ENCODE peak calls at places on chromosomes 7 and 10, in eight cellular contexts. G is astrocyte; K is neuronal stem cell; E is neural progenitor cell; A is CD4-positive, CD25-positive, alpha-beta regulatory T cell; V is stomach; L is body of pancreas; U is cardiac muscle cell. N is an unnamed sample. For H3K4me1, the result is how much of the 10 kb centered on the place peaks cover.

GRCh38 chr7:1725199-1725701 is 55.2 kb downstream of the ELFN1 start:
- DNase-seq in V (peak), U (peak), A (no peak), E (peak), K (no peak), L (peak), G (peak), N (peak)

GRCh38 chr10:110363572-110364411 is 59.1 kb upstream of the SMNDC1 start:
- DNase-seq in G (no peak), L (peak), U (no peak), E (peak), A (no peak), V (no peak), K (no peak), N (no peak)

GRCh38 chr7:149067869-149068268 is 22.6 kb downstream of the ZNF786 start:
- DNase-seq in L (no peak), G (no peak), V (no peak), K (no peak), A (no peak), U (no peak), E (no peak), N (no peak)

GRCh38 chr7:84686373-84686772 is 491.8 kb upstream of the SEMA3A start:
- DNase-seq in E (no peak), V (no peak), K (no peak), A (no peak), G (peak), U (no peak), L (no peak), N (no peak)

GRCh38 chr7:157727964-157728615 is 391.3 kb downstream of the DNAJB6 start:
- DNase-seq in V (no peak), G (no peak), U (no peak), A (no peak), L (no peak), E (no peak), K (no peak), N (no peak)

GRCh38 chr7:101696-102376 is 90.5 kb upstream of the FAM20C start:
- DNase-seq in U (no peak), K (no peak), E (no peak), V (peak), A (no peak), G (peak), L (no peak), N (no peak)

GRCh38 chr7:143374556-143374955 is 6.6 kb upstream of the ZYX start:
- DNase-seq in K (no peak), A (no peak), L (no peak), E (no peak), V (no peak), U (no peak), G (no peak), N (no peak)

GRCh38 chr10:128898133-128898915 is 568.7 kb upstream of the MGMT start:
- DNase-seq in K (no peak), L (no peak), A (no peak), V (no peak), U (no peak), E (peak), G (no peak), N (no peak)

GRCh38 chr10:119406888-119407777 is 135.4 kb downstream of the RGS10 start:
- DNase-seq in K (no peak), E (no peak), A (no peak), U (no peak), G (no peak), L (no peak), V (no peak), N (no peak)

GRCh38 chr10:119405505-119405807 is 137.1 kb downstream of the RGS10 start:
- DNase-seq in G (no peak), K (no peak), E (no peak), A (no peak), U (no peak), L (no peak), V (no peak), N (no peak)

GRCh38 chr10:119408072-119408471 is 134.4 kb downstream of the RGS10 start:
- DNase-seq in A (no peak), G (no peak), E (no peak), L (no peak), U (no peak), V (no peak), K (no peak), N (no peak)

GRCh38 chr10:119404719-119405504 is 137.6 kb downstream of the RGS10 start:
- DNase-seq in U (no peak), K (no peak), G (no peak), A (no peak), V (no peak), L (no peak), E (peak), N (no peak)

DNA sequence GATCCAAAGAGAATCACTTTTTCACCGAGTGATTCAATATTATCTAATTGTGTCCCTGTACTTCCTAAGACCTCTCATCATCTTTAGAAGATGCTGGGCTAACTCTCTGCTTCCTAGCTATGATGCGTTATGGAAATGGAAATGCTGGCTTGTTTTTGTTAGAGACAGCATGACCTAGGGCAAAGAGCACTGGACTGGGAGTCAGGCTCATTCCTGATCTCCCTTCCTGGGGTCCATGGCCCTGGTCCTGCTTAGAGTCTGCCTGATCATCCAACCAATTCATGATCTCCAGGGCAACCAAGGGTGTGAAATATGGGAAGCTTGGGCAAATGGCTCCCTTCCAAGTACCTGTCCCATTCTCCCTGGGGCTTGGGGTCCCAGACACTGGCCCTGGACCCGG is 136.4 kb downstream of the RGS10 start:
- DNase-seq in U (no peak), A (no peak), E (no peak), V (no peak), G (no peak), L (no peak), K (no peak), N (no peak)
- H3K27ac ChIP-seq in U (no peak), A (no peak), E (no peak), V (peak), G (no peak), L (no peak), K (no peak), N (peak)

GRCh38 chr10:62083413-62083794 is 181.9 kb downstream of the ARID5B start:
- DNase-seq in V (no peak), K (no peak), G (peak), E (no peak), A (peak), L (no peak), U (no peak), N (no peak)
- H3K4me1 ChIP-seq in V (half or more), K (under half), G (under half), E (under half), A (half or more), L (under half), U (under half), N (half or more)

GRCh38 chr7:2826806-2827205 is 17.3 kb downstream of the GNA12 start:
- DNase-seq in L (no peak), E (no peak), V (no peak), U (no peak), G (no peak), A (no peak), K (no peak), N (no peak)

GRCh38 chr7:2832441-2832840 is 11.7 kb downstream of the GNA12 start:
- DNase-seq in V (no peak), U (no peak), G (no peak), A (no peak), K (no peak), E (no peak), L (no peak), N (no peak)

GRCh38 chr7:2829040-2829439 is 15.1 kb downstream of the GNA12 start:
- DNase-seq in A (no peak), G (no peak), L (no peak), E (no peak), U (no peak), V (no peak), K (no peak), N (no peak)

GRCh38 chr7:2833087-2833910 is 10.8 kb downstream of the GNA12 start:
- DNase-seq in U (no peak), L (no peak), E (no peak), V (no peak), K (no peak), A (no peak), G (no peak), N (no peak)

DNA sequence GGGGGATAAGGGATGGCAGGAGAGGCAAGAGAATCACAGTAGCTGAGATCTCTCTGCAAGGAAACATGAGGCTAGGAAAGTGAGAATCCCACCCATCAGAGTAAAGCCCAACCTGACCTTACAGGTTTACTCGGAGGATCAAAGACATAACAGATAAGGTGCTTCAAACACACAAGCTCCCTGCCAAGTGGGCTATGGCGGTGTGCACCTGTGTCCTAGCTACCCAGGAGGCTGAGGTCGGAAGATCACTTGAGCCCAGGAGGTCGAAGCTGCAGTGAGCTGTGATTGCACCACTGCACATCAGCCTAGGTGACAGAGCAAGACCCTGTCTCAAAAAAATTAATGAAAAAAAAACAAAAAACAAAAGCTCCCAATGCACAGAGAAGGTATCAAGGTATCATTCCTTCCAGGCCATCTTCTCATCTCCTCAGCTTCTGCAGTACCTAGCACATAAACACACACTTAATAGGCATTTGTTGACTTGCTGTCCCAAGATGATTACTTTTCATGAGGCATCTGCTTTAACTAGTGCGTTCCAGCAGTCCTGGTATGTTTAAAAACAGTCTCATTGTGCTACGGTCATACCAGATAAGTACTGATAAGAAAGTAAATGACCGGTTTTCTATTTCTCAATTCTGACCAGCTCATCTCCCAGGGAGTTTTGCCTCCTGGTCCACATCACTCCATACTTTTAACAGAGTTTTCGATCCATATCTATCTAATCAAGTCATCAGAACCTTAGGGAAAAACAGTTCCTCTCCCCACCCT is 13.3 kb downstream of the GNA12 start:
- DNase-seq in L (no peak), V (no peak), U (no peak), G (peak), A (no peak), E (no peak), K (no peak), N (no peak)
- H3K27ac ChIP-seq in L (no peak), V (no peak), U (no peak), G (no peak), A (no peak), E (no peak), K (no peak), N (no peak)

GRCh38 chr7:74029094-74029785 is 1.3 kb downstream of the ELN start:
- DNase-seq in G (no peak), V (no peak), E (no peak), U (no peak), K (no peak), L (peak), A (no peak), N (no peak)

GRCh38 chr7:74027124-74027682 is 770 bp upstream of the ELN start:
- DNase-seq in G (no peak), U (no peak), L (peak), K (no peak), V (no peak), E (no peak), A (no peak), N (no peak)

GRCh38 chr7:74028321-74028812 is 394 bp downstream of the ELN start:
- DNase-seq in G (no peak), A (no peak), K (no peak), U (no peak), V (no peak), E (no peak), L (peak), N (no peak)

GRCh38 chr7:74026406-74027123 is 1.4 kb upstream of the ELN start:
- DNase-seq in V (peak), E (peak), G (no peak), A (peak), U (peak), K (peak), L (peak), N (peak)

DNA sequence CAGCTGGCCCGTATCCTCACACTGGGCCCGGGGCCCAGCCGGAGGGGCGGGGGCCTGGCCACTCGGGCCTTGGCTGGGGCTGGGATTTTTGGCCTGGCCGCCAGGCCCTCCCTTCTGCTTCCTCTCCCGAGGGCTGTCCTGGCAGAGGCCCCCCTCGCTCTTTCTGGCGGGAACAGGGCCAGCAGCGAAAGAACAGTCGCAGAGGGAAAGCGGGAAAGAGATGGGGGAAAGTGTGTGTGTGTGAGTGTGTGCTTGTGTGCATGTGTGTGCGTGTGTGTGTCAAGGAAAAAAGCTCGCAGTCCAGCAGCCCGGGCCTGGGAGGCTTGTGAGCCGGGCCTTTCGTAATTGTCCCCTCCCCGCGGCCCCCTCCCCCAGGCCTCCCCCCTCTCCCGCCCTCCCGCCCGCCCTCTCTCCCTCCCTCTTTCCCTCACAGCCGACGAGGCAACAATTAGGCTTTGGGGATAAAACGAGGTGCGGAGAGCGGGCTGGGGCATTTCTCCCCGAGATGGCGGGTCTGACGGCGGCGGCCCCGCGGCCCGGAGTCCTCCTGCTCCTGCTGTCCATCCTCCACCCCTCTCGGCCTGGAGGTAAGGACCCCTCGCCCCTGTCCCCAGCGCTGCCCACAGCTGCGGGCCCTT is at the start of gene ELN:
- DNase-seq in E (peak), L (peak), G (peak), U (no peak), K (no peak), A (no peak), V (peak), N (peak)
- H3K4me1 ChIP-seq in E (under half), L (under half), G (under half), U (under half), K (under half), A (under half), V (half or more), N (under half)

GRCh38 chr10:70536196-70536920 is 57.8 kb downstream of the PALD1 start:
- DNase-seq in G (no peak), E (peak), K (no peak), A (no peak), L (no peak), U (no peak), V (no peak), N (no peak)
- H3K27ac ChIP-seq in G (no peak), E (peak), K (no peak), A (no peak), L (no peak), U (no peak), V (no peak), N (no peak)

DNA sequence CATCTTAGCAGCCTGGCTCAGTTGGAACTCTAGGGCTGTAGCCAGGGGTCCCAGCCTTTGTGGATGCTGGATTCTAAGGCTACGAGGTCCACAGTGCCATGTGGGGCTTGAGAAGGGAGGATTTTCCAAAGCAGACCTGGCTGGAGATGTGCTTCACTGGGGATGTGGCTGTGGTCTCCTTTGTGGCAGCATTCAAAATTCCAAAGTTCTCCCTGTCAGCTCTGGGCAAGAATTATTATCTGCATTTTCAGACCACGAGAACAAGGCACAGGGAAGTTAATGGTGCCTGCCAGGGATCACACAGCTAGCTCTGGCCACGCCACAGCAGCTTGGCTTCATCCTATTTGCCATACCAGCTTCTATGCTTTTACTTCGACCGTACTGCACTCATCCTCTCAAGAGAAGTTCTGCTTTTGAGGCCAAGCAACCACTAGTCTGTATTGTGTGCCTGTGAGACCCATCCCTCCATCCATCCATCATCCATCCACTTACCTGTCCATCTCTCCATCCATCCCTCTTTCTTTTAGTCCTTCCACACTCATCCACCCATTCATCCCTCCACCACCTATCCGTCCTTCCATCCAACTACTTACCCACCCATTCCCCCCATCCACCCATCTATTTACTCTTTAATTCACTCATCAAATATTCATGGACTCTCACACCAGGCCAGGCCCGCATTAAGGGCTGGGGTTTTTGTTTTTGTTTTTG is 71.5 kb downstream of the ZMIZ1 start:
- DNase-seq in V (no peak), G (peak), L (no peak), A (no peak), K (no peak), U (no peak), E (no peak), N (no peak)
- H3K4me1 ChIP-seq in V (half or more), G (half or more), L (under half), A (under half), K (under half), U (half or more), E (half or more), N (half or more)

DNA sequence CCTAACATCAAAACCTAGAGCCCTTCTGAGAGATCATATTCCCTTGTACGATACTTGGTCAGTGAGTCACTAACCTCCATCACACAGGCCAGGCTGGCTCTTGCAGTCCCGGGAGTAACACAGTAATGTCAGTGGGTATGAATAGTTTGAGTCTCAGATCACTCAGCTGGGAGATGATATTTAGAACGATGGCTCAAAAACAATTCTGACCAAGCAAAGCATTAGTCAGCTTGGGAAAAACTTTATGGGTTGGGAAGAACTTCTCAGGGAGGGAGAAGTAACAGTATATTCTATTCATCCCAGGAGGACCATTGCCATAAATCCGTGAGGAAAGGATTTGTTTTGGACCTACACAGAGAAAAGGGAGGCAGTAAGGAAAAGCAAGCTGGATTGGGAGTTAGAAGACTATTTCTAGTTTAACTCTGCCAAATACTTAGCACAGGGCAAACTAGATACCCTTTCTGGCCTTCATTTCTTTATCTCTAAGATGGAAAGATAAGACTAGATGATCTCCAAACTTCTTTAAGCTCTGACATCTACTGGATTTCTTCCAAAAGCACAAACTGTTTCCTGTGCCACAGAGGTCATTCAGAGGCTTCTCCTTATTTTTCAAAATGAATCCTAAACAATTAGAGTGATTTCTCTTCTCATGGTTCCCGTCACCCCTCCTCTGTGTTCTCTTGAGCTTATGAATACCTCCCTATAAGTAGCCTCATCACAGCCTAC is 179.2 kb downstream of the REEP3 start:
- DNase-seq in U (no peak), L (peak), A (no peak), E (no peak), V (no peak), K (no peak), G (peak), N (peak)
- H3K27ac ChIP-seq in U (peak), L (peak), A (no peak), E (no peak), V (peak), K (no peak), G (peak), N (peak)

GRCh38 chr10:92693534-92693893 is 3.8 kb downstream of the HHEX start:
- DNase-seq in A (no peak), U (no peak), G (no peak), E (no peak), L (no peak), V (no peak), K (no peak), N (no peak)

GRCh38 chr10:92696606-92697383 is 7.0 kb downstream of the HHEX start:
- DNase-seq in K (no peak), G (no peak), L (peak), V (no peak), U (no peak), A (no peak), E (peak), N (no peak)

GRCh38 chr10:92692697-92693533 is 3.2 kb downstream of the HHEX start:
- DNase-seq in G (no peak), L (no peak), K (peak), A (no peak), V (no peak), U (peak), E (no peak), N (no peak)

GRCh38 chr10:92697663-92698511 is 8.1 kb downstream of the HHEX start:
- DNase-seq in A (no peak), K (no peak), G (no peak), L (no peak), E (no peak), U (no peak), V (no peak), N (no peak)

GRCh38 chr10:92695679-92696605 is 6.2 kb downstream of the HHEX start:
- DNase-seq in K (peak), A (no peak), U (peak), E (peak), G (peak), L (peak), V (no peak), N (no peak)
- H3K4me1 ChIP-seq in K (under half), A (under half), U (under half), E (under half), G (under half), L (half or more), V (half or more), N (under half)

GRCh38 chr10:95542761-95543160 is 18.4 kb downstream of the SORBS1 start:
- DNase-seq in E (no peak), K (no peak), U (no peak), G (no peak), A (no peak), L (no peak), V (no peak), N (no peak)
- H3K27ac ChIP-seq in E (no peak), K (no peak), U (peak), G (no peak), A (no peak), L (peak), V (peak), N (peak)